ENCODE peak calls at places on chromosomes 12 and 14, in six cellular contexts. H is ovary; O is stimulated activated CD4-positive, alpha-beta T cell treated with anti-CD3 and anti-CD28 coated beads, Interleukin-1b, Interleukin-23, amount 100 ng/mL, for 24 hours; X is KBM-7; L is non-pigmented ciliary epithelial cell; Z is Ammon's horn. E is an unnamed sample.
A peak's percentile ranks its signal among the peaks of the same experiment; 100 is the strongest.

GRCh38 chr12:130764475-130765185 is 48.5 kb upstream of the RIMBP2 start:
- DNase-seq in O (peak; percentile 17), L (no peak), Z (no peak), X (peak; percentile 50), H (no peak), E (no peak)

GRCh38 chr12:58424735-58425379 is 483.5 kb downstream of the ATP23 start:
- DNase-seq in H (no peak), L (no peak), Z (no peak), X (no peak), O (no peak), E (no peak)

GRCh38 chr12:124684971-124685688 is 117.7 kb upstream of the NCOR2 start:
- DNase-seq in X (no peak), Z (peak; percentile 69), L (no peak), O (no peak), H (peak; percentile 69), E (peak; percentile 66)

GRCh38 chr12:122845865-122846621 is 10.8 kb downstream of the HIP1R start:
- DNase-seq in Z (no peak), L (no peak), O (no peak), H (no peak), X (no peak), E (no peak)

GRCh38 chr14:53646925-53647324 is 309.7 kb downstream of the BMP4 start:
- DNase-seq in Z (no peak), X (no peak), L (no peak), H (no peak), O (no peak), E (no peak)

GRCh38 chr12:110266980-110267620 is 13.9 kb upstream of the ATP2A2 start:
- DNase-seq in H (peak; percentile 49), X (peak; percentile 58), L (no peak), Z (no peak), O (no peak), E (no peak)

GRCh38 chr12:31588976-31589375 is 2.0 kb downstream of the DENND5B start:
- DNase-seq in Z (no peak), H (no peak), O (no peak), L (no peak), X (no peak), E (peak; percentile 26)

GRCh38 chr12:28755027-28755426 is 394.1 kb upstream of the FAR2 start:
- DNase-seq in X (no peak), H (no peak), Z (no peak), L (no peak), O (no peak), E (no peak)

GRCh38 chr12:50052964-50053363 is 4.4 kb upstream of the ASIC1 start:
- DNase-seq in Z (peak; percentile 3), H (no peak), L (no peak), X (no peak), O (no peak), E (no peak)

GRCh38 chr12:118360785-118361404 is 11.8 kb downstream of the TAOK3 start:
- DNase-seq in O (no peak), L (no peak), H (no peak), X (no peak), Z (no peak), E (no peak)

GRCh38 chr14:64465856-64466554 is 706 bp downstream of the AKAP5 start:
- DNase-seq in L (peak; percentile 30), Z (peak; percentile 40), X (peak; percentile 38), H (peak; percentile 47), O (no peak), E (peak; percentile 50)

GRCh38 chr14:61103541-61104339 is 122.7 kb downstream of the SLC38A6 start:
- DNase-seq in O (no peak), X (peak; percentile 66), L (peak; percentile 91), Z (no peak), H (peak; percentile 58), E (peak; percentile 84)

E was measured in kidney glomerular epithelial cell.